ENCODE peak calls at places on chromosome 13, in eight cellular contexts. F is kidney epithelial cell, W is neural progenitor cell, K is heart right ventricle, U is keratinocyte, Z is upper lobe of right lung, E is ascending aorta, N is BE2C. G is an unnamed sample.

GRCh38 chr13:111283991-111284390 is 36.5 kb upstream of the TEX29 start:
- DNase-seq in K (no peak), Z (no peak), F (no peak), W (no peak), N (no peak), U (no peak), E (peak), G (no peak)

GRCh38 chr13:44331446-44331845 is 42.2 kb upstream of the SERP2 start:
- DNase-seq in E (no peak), U (no peak), W (no peak), F (no peak), N (peak), K (no peak), Z (no peak), G (no peak)

GRCh38 chr13:101942038-101942437 is 459.8 kb downstream of the FGF14 start:
- DNase-seq in E (no peak), Z (no peak), N (peak), W (peak), F (no peak), K (no peak), U (peak), G (no peak)

GRCh38 chr13:62512194-62513141 is 1096.8 kb upstream of the PCDH20 start:
- DNase-seq in W (peak), U (no peak), Z (peak), F (no peak), K (no peak), N (peak), E (peak), G (no peak)

GRCh38 chr13:64078480-64078936 is 2662.9 kb upstream of the PCDH20 start:
- DNase-seq in W (no peak), Z (no peak), E (no peak), N (no peak), F (no peak), U (no peak), K (no peak), G (no peak)

GRCh38 chr13:76687467-76687866 is 198.7 kb downstream of the KCTD12 start:
- DNase-seq in U (no peak), W (no peak), Z (no peak), E (no peak), K (no peak), F (no peak), N (no peak), G (no peak)

GRCh38 chr13:50651916-50652315 is 191.6 kb downstream of the DLEU7 start:
- DNase-seq in K (no peak), N (no peak), U (no peak), F (no peak), Z (no peak), E (no peak), W (no peak), G (no peak)

GRCh38 chr13:21371011-21371410 is 88.1 kb downstream of the ZDHHC20 start:
- DNase-seq in U (no peak), E (no peak), W (no peak), F (no peak), N (no peak), Z (no peak), K (no peak), G (no peak)

GRCh38 chr13:31001647-31002046 is 69.2 kb downstream of the TEX26 start:
- DNase-seq in Z (no peak), U (no peak), W (no peak), F (no peak), N (no peak), K (no peak), E (no peak), G (no peak)

GRCh38 chr13:90868321-90868920 is 479.1 kb upstream of the MIR17HG start:
- DNase-seq in U (no peak), N (peak), W (peak), E (no peak), Z (no peak), F (no peak), K (no peak), G (no peak)

GRCh38 chr13:42255854-42256253 is 16.1 kb upstream of the AKAP11 start:
- DNase-seq in U (no peak), Z (no peak), K (no peak), F (no peak), W (no peak), E (no peak), N (no peak), G (no peak)

GRCh38 chr13:39350461-39350881 is 252.5 kb downstream of the LHFPL6 start:
- DNase-seq in W (peak), U (no peak), Z (no peak), N (no peak), F (no peak), E (no peak), K (peak), G (no peak)

GRCh38 chr13:113747291-113747833 is 11.7 kb upstream of the TMEM255B start:
- DNase-seq in K (no peak), N (peak), Z (peak), U (no peak), W (no peak), E (no peak), F (no peak), G (no peak)

GRCh38 chr13:105598551-105598950 is 936.9 kb downstream of the EFNB2 start:
- DNase-seq in K (no peak), U (no peak), N (no peak), Z (no peak), F (peak), W (no peak), E (no peak), G (peak)

GRCh38 chr13:32731576-32731975 is 145.3 kb downstream of the PDS5B start:
- DNase-seq in W (no peak), U (no peak), N (no peak), K (no peak), F (no peak), E (no peak), Z (no peak), G (no peak)

GRCh38 chr13:42047561-42048322 is 706 bp upstream of the DGKH start:
- DNase-seq in N (peak), E (peak), W (peak), K (peak), F (no peak), U (no peak), Z (peak), G (no peak)

GRCh38 chr13:60226507-60226906 is 62.8 kb upstream of the DIAPH3 start:
- DNase-seq in E (no peak), K (no peak), W (peak), N (peak), Z (no peak), F (no peak), U (no peak), G (peak)

GRCh38 chr13:31485651-31486051 is 253.7 kb upstream of the RXFP2 start:
- DNase-seq in Z (no peak), W (no peak), N (no peak), F (no peak), U (no peak), E (no peak), K (no peak), G (no peak)

GRCh38 chr13:31038834-31039552 is 106.5 kb downstream of the TEX26 start:
- DNase-seq in E (peak), Z (no peak), K (no peak), F (peak), N (no peak), U (no peak), W (no peak), G (no peak)

GRCh38 chr13:19597523-19597922 is 35.9 kb upstream of the MPHOSPH8 start:
- DNase-seq in E (no peak), K (no peak), W (no peak), U (no peak), N (no peak), Z (no peak), F (peak), G (no peak)

GRCh38 chr13:99949657-99950413 is 21.7 kb downstream of the ZIC5 start:
- DNase-seq in N (no peak), Z (no peak), F (no peak), E (no peak), K (no peak), U (no peak), W (no peak), G (no peak)

GRCh38 chr13:102944821-102945220 is 99.0 kb downstream of the ERCC5 start:
- DNase-seq in F (no peak), K (no peak), W (no peak), N (no peak), Z (no peak), U (no peak), E (no peak), G (no peak)

GRCh38 chr13:42821437-42821836 is 40.1 kb downstream of the FAM216B start:
- DNase-seq in Z (no peak), K (no peak), U (no peak), F (no peak), E (no peak), N (no peak), W (no peak), G (no peak)

GRCh38 chr13:39397221-39397620 is 205.8 kb downstream of the LHFPL6 start:
- DNase-seq in U (no peak), F (no peak), E (no peak), W (no peak), N (no peak), Z (no peak), K (no peak), G (no peak)

GRCh38 chr13:42355118-42355840 is 83.3 kb downstream of the AKAP11 start:
- DNase-seq in W (peak), N (no peak), F (no peak), U (no peak), E (no peak), Z (no peak), K (no peak), G (no peak)

DNA sequence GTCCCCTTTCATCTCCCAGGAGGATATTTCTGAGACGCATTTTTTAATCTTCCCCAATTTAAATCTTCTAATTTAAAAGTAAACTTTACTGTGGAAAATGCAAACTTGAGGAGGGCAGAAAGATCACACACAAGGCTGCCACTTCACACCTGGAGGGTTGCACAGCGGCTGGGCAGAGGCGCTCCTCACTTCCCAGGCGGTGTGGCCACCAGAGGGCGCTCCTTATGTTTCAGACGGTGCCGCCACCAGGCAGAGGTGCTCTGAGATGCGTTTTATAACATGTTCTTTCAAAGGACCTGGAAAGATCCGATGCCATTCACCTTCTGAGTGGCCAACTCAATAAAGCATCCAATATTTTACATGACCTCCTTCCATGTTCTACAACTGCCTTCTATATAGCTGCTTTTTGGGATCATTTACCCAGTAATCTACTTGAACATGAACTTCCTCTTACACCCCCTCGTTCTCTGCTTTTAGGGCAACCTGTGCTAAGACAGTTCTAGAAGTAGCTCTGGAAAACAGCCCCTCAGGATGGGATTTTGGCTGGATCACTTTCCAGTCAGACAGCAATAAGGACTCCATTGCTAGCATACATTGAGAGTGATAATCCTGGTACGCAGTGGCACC is 14.8 kb upstream of the MTUS2 start:
- DNase-seq in U (no peak), W (peak), K (peak), N (peak), E (no peak), Z (no peak), F (no peak), G (no peak)
- TF ChIP-seq CTCF in U (peak), W (peak), K (peak), N (peak), E (peak), Z (peak), F (peak), G (peak)

DNA sequence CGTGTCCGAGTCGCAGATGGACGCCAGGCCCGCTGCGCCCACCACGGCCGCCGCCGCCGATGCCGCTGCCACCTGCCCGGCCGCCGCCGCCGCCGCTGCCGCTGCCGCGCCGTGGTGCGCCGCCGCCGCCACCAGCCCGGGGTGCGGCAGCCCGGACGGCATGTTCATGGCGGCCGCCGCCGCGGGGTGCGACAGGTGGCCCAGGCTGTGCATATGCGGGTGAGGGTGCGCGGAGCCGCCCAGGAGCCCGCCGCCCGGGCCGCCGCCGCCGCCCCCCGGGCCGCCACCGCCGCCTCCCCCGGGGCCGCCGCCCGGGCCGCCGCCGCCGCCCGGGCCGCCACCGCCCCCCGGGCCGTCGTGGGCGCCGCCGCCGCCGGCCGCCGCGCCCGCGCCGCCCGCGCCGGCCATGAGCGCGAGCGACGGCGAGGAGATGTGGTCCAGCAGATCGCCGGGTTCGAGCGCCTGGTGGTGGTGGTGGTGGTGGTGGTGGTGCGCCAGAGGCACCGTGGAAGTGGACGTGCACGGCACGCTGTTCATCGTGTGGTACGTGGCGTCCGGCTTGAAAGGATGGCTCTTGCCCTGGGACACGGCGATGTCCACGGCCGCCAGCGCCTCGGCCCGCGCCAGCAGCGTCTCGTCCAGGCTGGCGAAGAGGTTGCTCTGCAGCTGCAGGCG is 1.3 kb downstream of the POU4F1 start:
- DNase-seq in E (no peak), F (no peak), Z (no peak), U (no peak), N (no peak), K (no peak), W (no peak), G (no peak)
- H3K4me3 ChIP-seq in E (peak), F (no peak), Z (no peak), U (no peak), N (peak), K (peak), W (peak), G (no peak)

GRCh38 chr13:82477436-82477835 is 1404.8 kb downstream of the SLITRK1 start:
- DNase-seq in E (no peak), Z (no peak), W (no peak), U (no peak), F (no peak), N (no peak), K (no peak), G (no peak)

DNA sequence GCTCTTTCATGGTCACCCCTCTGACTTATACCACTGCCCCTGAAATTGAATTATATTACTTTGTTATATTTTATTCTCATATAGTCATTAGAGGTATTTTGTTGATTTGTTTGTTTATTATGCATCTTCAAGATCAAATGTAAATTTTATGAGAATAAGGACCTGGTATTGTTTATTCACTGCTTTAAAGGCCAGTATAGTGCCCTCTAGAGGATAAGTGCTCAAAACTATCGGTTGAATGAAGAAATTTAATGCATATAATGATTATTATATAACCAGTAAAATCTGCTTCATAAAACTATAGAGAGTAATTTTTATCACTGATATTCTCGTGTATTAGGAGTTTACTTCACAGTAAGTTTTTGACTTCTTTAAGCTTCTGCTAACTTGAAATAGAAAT is 1401.9 kb downstream of the SLITRK1 start:
- DNase-seq in W (peak), F (no peak), E (no peak), U (no peak), Z (no peak), N (no peak), K (no peak), G (no peak)
- TF ChIP-seq CTCF in W (peak), F (peak), E (no peak), U (no peak), Z (no peak), N (peak), K (no peak), G (peak)

GRCh38 chr13:112588490-112589297 is 741 bp upstream of the TUBGCP3 start:
- DNase-seq in K (no peak), F (no peak), E (no peak), N (no peak), U (no peak), W (no peak), Z (no peak), G (no peak)
- H3K4me3 ChIP-seq in K (peak), F (peak), E (peak), N (peak), U (peak), W (peak), Z (peak), G (peak)

DNA sequence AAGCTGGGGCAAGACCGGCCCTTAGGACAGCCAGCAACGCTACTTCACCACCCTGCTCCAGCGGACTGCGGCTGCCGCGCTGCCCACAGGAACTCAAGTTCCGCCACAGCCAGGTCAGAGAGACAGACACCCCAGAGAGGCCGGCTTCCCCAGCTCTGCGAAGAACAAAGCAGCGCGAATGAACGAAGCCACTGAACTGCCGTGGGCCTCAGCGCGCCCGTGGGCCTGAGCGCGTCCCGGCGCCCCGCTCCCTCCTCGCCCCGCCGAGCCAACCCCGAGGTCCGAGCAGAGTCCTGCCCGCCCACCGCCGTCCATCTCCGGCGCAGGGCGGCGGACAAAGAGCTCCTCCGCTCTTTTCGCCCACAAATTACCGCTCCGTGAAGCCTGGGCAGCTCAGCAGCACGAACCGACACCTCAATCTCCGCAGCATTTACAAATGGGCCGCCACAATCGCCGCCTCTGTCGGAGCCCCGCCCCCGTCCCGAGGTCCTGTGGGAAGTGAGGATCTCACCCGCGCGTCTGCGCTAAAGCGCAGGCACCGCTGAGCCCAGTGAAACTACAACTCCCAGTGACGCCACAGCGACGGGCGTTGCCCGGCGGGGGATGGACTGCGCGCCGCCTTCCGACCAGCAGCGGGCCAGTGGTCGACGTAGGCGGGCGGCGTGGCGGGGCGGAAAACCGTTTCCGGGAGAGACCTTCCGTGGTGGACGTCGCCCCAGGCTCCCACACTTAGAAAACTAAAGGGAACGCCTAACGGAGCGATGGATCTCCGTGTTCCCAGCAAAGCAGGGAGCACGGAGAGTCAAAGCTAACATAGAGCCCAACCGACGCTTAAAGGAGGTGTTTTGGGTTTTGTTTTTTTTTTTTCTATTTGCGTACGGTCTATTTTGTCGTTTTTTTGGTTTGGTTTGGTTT is 158.7 kb downstream of the RNF17 start:
- DNase-seq in W (peak), N (peak), Z (peak), F (peak), U (peak), K (peak), E (peak), G (peak)
- TF ChIP-seq CTCF in W (peak), N (peak), Z (peak), F (no peak), U (no peak), K (peak), E (no peak), G (no peak)

G was measured in retinal pigment epithelial cell.